ENCODE peak calls at places on chromosomes 7 and 10, in nine cellular contexts. X, F, T, V, R, K, E, Y and N are unnamed samples. For H3K27me3, the result is how much of the 10 kb centered on the place peaks cover.

GRCh38 chr10:75335191-75335590 is 66.4 kb downstream of the ZNF503 start:
- DNase-seq in F (no peak), R (no peak), V (no peak), X (no peak), E (no peak), Y (no peak), T (no peak), K (no peak), N (no peak)

GRCh38 chr10:113476191-113476590 is 76.7 kb upstream of the HABP2 start:
- DNase-seq in R (no peak), K (no peak), T (no peak), Y (no peak), F (no peak), E (no peak), X (no peak), V (no peak), N (no peak)

GRCh38 chr10:131159771-131160170 is 151.8 kb downstream of the TCERG1L start:
- DNase-seq in K (no peak), T (no peak), V (no peak), F (no peak), X (no peak), E (no peak), R (no peak), Y (no peak), N (peak)

GRCh38 chr7:70523626-70524351 is 608.2 kb upstream of the GALNT17 start:
- DNase-seq in R (no peak), V (no peak), Y (no peak), T (no peak), K (no peak), F (peak), E (no peak), X (no peak), N (no peak)

GRCh38 chr10:128398103-128398502 is 271.9 kb upstream of the MKI67 start:
- DNase-seq in Y (no peak), F (no peak), R (no peak), X (no peak), E (no peak), T (no peak), K (no peak), V (no peak), N (no peak)

GRCh38 chr7:144587701-144588100 is 184.2 kb upstream of the NOBOX start:
- DNase-seq in F (no peak), E (no peak), K (no peak), Y (no peak), R (no peak), X (no peak), V (no peak), T (no peak), N (no peak)

GRCh38 chr7:105876964-105877601 is 684 bp upstream of the ATXN7L1 start:
- DNase-seq in V (peak), F (peak), X (peak), Y (peak), E (peak), R (peak), T (no peak), K (peak), N (peak)

GRCh38 chr10:47450442-47450841 is 33.5 kb downstream of the ANXA8 start:
- DNase-seq in E (no peak), V (no peak), F (no peak), Y (no peak), R (no peak), T (peak), X (no peak), K (no peak), N (peak)

GRCh38 chr7:140209866-140210609 is 33.3 kb upstream of the KDM7A start:
- DNase-seq in V (no peak), Y (no peak), R (no peak), T (no peak), X (peak), F (peak), E (peak), K (no peak), N (peak)

GRCh38 chr7:32941996-32942782 is 15.1 kb upstream of the FKBP9 start:
- DNase-seq in X (peak), F (peak), E (peak), R (peak), V (peak), K (peak), T (peak), Y (peak), N (peak)
- TF ChIP-seq POLR2AphosphoS5 in X (no peak), F (no peak), E (no peak), R (no peak), V (no peak), K (no peak), T (no peak), Y (no peak), N (peak)

GRCh38 chr7:45203947-45204445 is 46.4 kb downstream of the RAMP3 start:
- DNase-seq in R (no peak), V (no peak), K (no peak), Y (no peak), E (no peak), X (no peak), F (no peak), T (peak), N (no peak)
- H3K27me3 ChIP-seq in R (under half), V (under half), K (under half), Y (under half), E (under half), X (under half), F (under half), T (under half), N (under half)

GRCh38 chr7:100679927-100680588 is 6.5 kb downstream of the GNB2 start:
- DNase-seq in T (no peak), R (peak), E (no peak), X (peak), F (peak), Y (peak), V (no peak), K (no peak), N (no peak)
- TF ChIP-seq POLR2AphosphoS5 in T (no peak), R (no peak), E (no peak), X (no peak), F (no peak), Y (no peak), V (no peak), K (peak), N (no peak)

DNA sequence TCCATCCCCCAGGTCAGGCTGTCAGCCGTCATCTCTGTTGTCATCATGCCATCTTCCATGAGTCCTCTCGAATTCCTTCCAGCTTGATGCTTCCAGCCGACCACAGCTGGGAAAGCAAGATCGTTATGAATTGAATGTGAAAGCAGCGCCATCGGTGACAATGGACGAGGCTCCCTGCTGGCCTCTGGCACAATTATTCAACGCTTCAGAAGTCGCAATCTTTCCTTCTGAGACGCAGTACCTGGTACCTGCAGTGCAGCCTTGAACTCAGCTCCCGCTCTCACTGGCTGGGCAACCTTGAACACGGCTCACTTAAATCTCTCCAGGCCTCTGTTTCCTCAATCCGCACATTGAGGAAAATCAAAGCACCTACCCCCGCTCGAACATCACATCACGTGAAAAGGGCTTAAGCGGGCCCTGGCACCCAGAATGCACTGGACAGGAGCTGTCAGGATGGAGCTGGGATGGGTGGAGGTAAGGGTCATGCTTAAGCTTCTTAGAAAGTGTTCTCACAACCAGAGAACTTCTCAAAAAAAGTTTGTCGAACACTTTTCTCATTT is 55.8 kb upstream of the MGMT start:
- DNase-seq in T (peak), X (no peak), K (no peak), E (no peak), V (no peak), Y (no peak), R (no peak), F (no peak), N (no peak)
- H3K27me3 ChIP-seq in T (under half), X (under half), K (under half), E (under half), V (under half), Y (under half), R (under half), F (under half), N (under half)

GRCh38 chr7:1169409-1170368 is 9.7 kb upstream of the ZFAND2A start:
- DNase-seq in F (peak), T (peak), X (peak), Y (peak), K (peak), V (peak), E (peak), R (peak), N (peak)
- TF ChIP-seq POLR2AphosphoS5 in F (no peak), T (no peak), X (no peak), Y (no peak), K (peak), V (peak), E (no peak), R (no peak), N (peak)

GRCh38 chr10:117249493-117250093 is 8.7 kb downstream of the SLC18A2 start:
- DNase-seq in F (no peak), K (no peak), T (no peak), V (no peak), E (no peak), X (no peak), R (no peak), Y (no peak), N (no peak)

GRCh38 chr10:117246997-117247667 is 6.2 kb downstream of the SLC18A2 start:
- DNase-seq in E (no peak), T (no peak), V (no peak), X (no peak), F (no peak), K (no peak), R (no peak), Y (no peak), N (no peak)

GRCh38 chr10:117253908-117254307 is 13.0 kb downstream of the SLC18A2 start:
- DNase-seq in X (no peak), K (no peak), T (no peak), F (no peak), Y (no peak), V (no peak), E (peak), R (no peak), N (no peak)

GRCh38 chr10:117250409-117250808 is 9.5 kb downstream of the SLC18A2 start:
- DNase-seq in V (no peak), R (peak), E (no peak), Y (no peak), T (no peak), K (no peak), X (no peak), F (no peak), N (no peak)

GRCh38 chr10:117248700-117249465 is 8.0 kb downstream of the SLC18A2 start:
- DNase-seq in V (no peak), F (no peak), R (no peak), T (no peak), K (no peak), X (no peak), E (no peak), Y (peak), N (no peak)
- H3K27me3 ChIP-seq in V (under half), F (under half), R (under half), T (under half), K (under half), X (under half), E (half or more), Y (under half), N (under half)

GRCh38 chr10:88318803-88319202 is 264.3 kb downstream of the RNLS start:
- DNase-seq in E (no peak), X (no peak), Y (no peak), R (peak), T (no peak), F (no peak), K (no peak), V (no peak), N (no peak)

GRCh38 chr10:88316292-88316861 is 266.7 kb downstream of the RNLS start:
- DNase-seq in T (no peak), Y (no peak), E (no peak), X (no peak), R (no peak), F (no peak), V (no peak), K (no peak), N (no peak)

GRCh38 chr10:88315746-88316145 is 267.4 kb downstream of the RNLS start:
- DNase-seq in V (no peak), K (no peak), E (no peak), F (no peak), T (no peak), R (no peak), Y (no peak), X (no peak), N (no peak)

GRCh38 chr10:88314362-88314761 is 268.8 kb downstream of the RNLS start:
- DNase-seq in T (no peak), Y (no peak), X (peak), K (no peak), F (no peak), V (no peak), R (no peak), E (no peak), N (no peak)

DNA sequence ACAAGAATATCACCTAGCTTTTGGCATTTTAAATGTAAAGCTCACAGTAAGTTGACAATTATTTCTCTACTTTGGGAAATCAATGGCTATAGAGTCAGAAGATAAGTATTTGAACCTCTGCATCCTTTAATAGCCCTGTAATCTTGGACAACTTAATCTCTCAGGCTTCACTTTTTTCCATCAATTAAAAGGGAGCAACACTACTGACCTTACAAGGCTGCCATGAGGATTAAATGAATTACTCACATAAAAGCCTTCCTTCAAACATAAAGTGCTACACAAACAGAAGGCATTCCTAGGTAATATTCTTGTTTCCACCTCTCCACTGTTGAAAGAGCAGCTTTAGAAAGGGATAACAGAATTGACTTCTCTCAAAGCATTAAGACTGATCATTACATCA is 266.0 kb downstream of the RNLS start:
- DNase-seq in T (no peak), X (no peak), V (no peak), Y (no peak), R (no peak), F (no peak), E (no peak), K (no peak), N (no peak)
- TF ChIP-seq POLR2AphosphoS5 in T (no peak), X (no peak), V (no peak), Y (no peak), R (no peak), F (no peak), E (no peak), K (no peak), N (no peak)

GRCh38 chr7:27185708-27186449 is 847 bp upstream of the HOXA11 start:
- DNase-seq in K (peak), V (no peak), Y (no peak), E (peak), F (peak), T (peak), R (no peak), X (peak), N (peak)
- H3K27me3 ChIP-seq in K (under half), V (under half), Y (half or more), E (half or more), F (half or more), T (half or more), R (half or more), X (under half), N (half or more)

GRCh38 chr7:110911632-110912031 is 179.3 kb upstream of the LRRN3 start:
- DNase-seq in E (no peak), R (no peak), V (no peak), Y (no peak), K (no peak), X (no peak), T (no peak), F (no peak), N (no peak)
- TF ChIP-seq POLR2AphosphoS5 in E (no peak), R (no peak), V (no peak), Y (no peak), K (no peak), X (no peak), T (no peak), F (no peak), N (no peak)